ENCODE peak calls at places on chromosomes 13 and 19, in nine cellular contexts. One of them, this sample, is unnamed.
A peak's percentile ranks its signal among the peaks of the same experiment; 100 is the strongest.

GRCh38 chr13:112069063-112069726 is 2.2 kb downstream of the SOX1 start:
- DNase-seq in tibial nerve: no peak
- DNase-seq in heart left ventricle: no peak
- DNase-seq in uterus: no peak
- DNase-seq in IMR-90: no peak
- DNase-seq in adrenal gland: no peak
- DNase-seq in gastrocnemius medialis: no peak
- DNase-seq in erythroblast: no peak
- DNase-seq in breast epithelium: no peak
- DNase-seq in this sample: no peak

GRCh38 chr13:104057851-104058250 is 991.6 kb upstream of the SLC10A2 start:
- DNase-seq in breast epithelium: no peak
- DNase-seq in erythroblast: no peak
- DNase-seq in IMR-90: no peak
- DNase-seq in heart left ventricle: no peak
- DNase-seq in gastrocnemius medialis: no peak
- DNase-seq in tibial nerve: no peak
- DNase-seq in adrenal gland: no peak
- DNase-seq in uterus: no peak
- DNase-seq in this sample: no peak

GRCh38 chr19:1850809-1851544 is 2.7 kb upstream of the REXO1 start:
- DNase-seq in adrenal gland: no peak
- DNase-seq in erythroblast: no peak
- DNase-seq in tibial nerve: no peak
- DNase-seq in heart left ventricle: no peak
- DNase-seq in gastrocnemius medialis: no peak
- DNase-seq in uterus: no peak
- DNase-seq in IMR-90: no peak
- DNase-seq in breast epithelium: no peak
- DNase-seq in this sample: no peak

GRCh38 chr13:20942938-20943518 is 40.5 kb upstream of the XPO4 start:
- DNase-seq in breast epithelium: no peak
- DNase-seq in heart left ventricle: no peak
- DNase-seq in IMR-90: no peak
- DNase-seq in uterus: peak; percentile 30
- DNase-seq in tibial nerve: no peak
- DNase-seq in gastrocnemius medialis: no peak
- DNase-seq in adrenal gland: no peak
- DNase-seq in erythroblast: no peak
- DNase-seq in this sample: no peak

GRCh38 chr19:13314761-13315160 is 164.6 kb downstream of the IER2 start:
- DNase-seq in uterus: no peak
- DNase-seq in heart left ventricle: no peak
- DNase-seq in tibial nerve: no peak
- DNase-seq in erythroblast: no peak
- DNase-seq in breast epithelium: no peak
- DNase-seq in IMR-90: no peak
- DNase-seq in gastrocnemius medialis: no peak
- DNase-seq in adrenal gland: no peak
- DNase-seq in this sample: no peak

GRCh38 chr19:50178859-50179537 is 15.9 kb upstream of the IZUMO2 start:
- DNase-seq in erythroblast: no peak
- DNase-seq in uterus: no peak
- DNase-seq in gastrocnemius medialis: no peak
- DNase-seq in breast epithelium: no peak
- DNase-seq in tibial nerve: no peak
- DNase-seq in adrenal gland: no peak
- DNase-seq in IMR-90: no peak
- DNase-seq in heart left ventricle: no peak
- DNase-seq in this sample: no peak

GRCh38 chr19:22427587-22428298 is 5.6 kb upstream of the ZNF98 start:
- DNase-seq in gastrocnemius medialis: no peak
- DNase-seq in uterus: no peak
- DNase-seq in adrenal gland: no peak
- DNase-seq in tibial nerve: no peak
- DNase-seq in breast epithelium: peak; percentile 91
- DNase-seq in IMR-90: no peak
- DNase-seq in heart left ventricle: no peak
- DNase-seq in erythroblast: no peak
- DNase-seq in this sample: no peak

GRCh38 chr13:42864952-42865634 is 83.7 kb downstream of the FAM216B start:
- DNase-seq in tibial nerve: no peak
- DNase-seq in adrenal gland: no peak
- DNase-seq in uterus: no peak
- DNase-seq in heart left ventricle: no peak
- DNase-seq in IMR-90: no peak
- DNase-seq in gastrocnemius medialis: no peak
- DNase-seq in erythroblast: no peak
- DNase-seq in breast epithelium: no peak
- DNase-seq in this sample: no peak

GRCh38 chr13:80783926-80784325 is 443.0 kb upstream of the SPRY2 start:
- DNase-seq in heart left ventricle: no peak
- DNase-seq in gastrocnemius medialis: no peak
- DNase-seq in uterus: no peak
- DNase-seq in IMR-90: no peak
- DNase-seq in erythroblast: no peak
- DNase-seq in breast epithelium: no peak
- DNase-seq in tibial nerve: no peak
- DNase-seq in adrenal gland: no peak
- DNase-seq in this sample: no peak

GRCh38 chr19:1133471-1133929 is 29.7 kb downstream of the GPX4 start:
- DNase-seq in heart left ventricle: no peak
- DNase-seq in uterus: no peak
- DNase-seq in adrenal gland: no peak
- DNase-seq in gastrocnemius medialis: no peak
- DNase-seq in IMR-90: no peak
- DNase-seq in erythroblast: peak; percentile 45
- DNase-seq in tibial nerve: no peak
- DNase-seq in breast epithelium: no peak
- DNase-seq in this sample: peak; percentile 55

GRCh38 chr13:44760434-44760833 is 184.3 kb upstream of the TSC22D1 start:
- DNase-seq in erythroblast: no peak
- DNase-seq in gastrocnemius medialis: no peak
- DNase-seq in uterus: no peak
- DNase-seq in tibial nerve: no peak
- DNase-seq in IMR-90: no peak
- DNase-seq in breast epithelium: no peak
- DNase-seq in adrenal gland: no peak
- DNase-seq in heart left ventricle: no peak
- DNase-seq in this sample: no peak

GRCh38 chr19:16400911-16401675 is 70.7 kb downstream of the EPS15L1 start:
- DNase-seq in heart left ventricle: no peak
- DNase-seq in tibial nerve: no peak
- DNase-seq in uterus: peak; percentile 79
- DNase-seq in erythroblast: no peak
- DNase-seq in IMR-90: peak; percentile 4
- DNase-seq in adrenal gland: no peak
- DNase-seq in breast epithelium: no peak
- DNase-seq in gastrocnemius medialis: peak; percentile 50
- DNase-seq in this sample: no peak

GRCh38 chr19:51098366-51099069 is 9.7 kb downstream of the CTU1 start:
- DNase-seq in heart left ventricle: peak; percentile 82
- DNase-seq in breast epithelium: no peak
- DNase-seq in IMR-90: no peak
- DNase-seq in adrenal gland: no peak
- DNase-seq in uterus: no peak
- DNase-seq in gastrocnemius medialis: no peak
- DNase-seq in erythroblast: no peak
- DNase-seq in tibial nerve: no peak
- DNase-seq in this sample: peak; percentile 90

GRCh38 chr19:29546583-29547190 is 20.9 kb downstream of the VSTM2B start:
- DNase-seq in gastrocnemius medialis: no peak
- DNase-seq in adrenal gland: no peak
- DNase-seq in tibial nerve: no peak
- DNase-seq in breast epithelium: peak; percentile 47
- DNase-seq in heart left ventricle: peak; percentile 16
- DNase-seq in uterus: no peak
- DNase-seq in IMR-90: no peak
- DNase-seq in erythroblast: no peak
- DNase-seq in this sample: no peak

GRCh38 chr19:2494084-2494446 is 18.1 kb downstream of the GADD45B start:
- DNase-seq in gastrocnemius medialis: no peak
- DNase-seq in erythroblast: no peak
- DNase-seq in adrenal gland: no peak
- DNase-seq in IMR-90: peak; percentile 65
- DNase-seq in heart left ventricle: no peak
- DNase-seq in uterus: no peak
- DNase-seq in tibial nerve: no peak
- DNase-seq in breast epithelium: no peak
- DNase-seq in this sample: no peak

GRCh38 chr19:2810141-2811091 is 9.3 kb upstream of the ZNF554 start:
- DNase-seq in breast epithelium: no peak
- DNase-seq in heart left ventricle: peak; percentile 57
- DNase-seq in erythroblast: no peak
- DNase-seq in adrenal gland: no peak
- DNase-seq in IMR-90: no peak
- DNase-seq in tibial nerve: no peak
- DNase-seq in uterus: no peak
- DNase-seq in gastrocnemius medialis: no peak
- DNase-seq in this sample: no peak

GRCh38 chr19:54521022-54521859 is 18.6 kb downstream of the LAIR2 start:
- DNase-seq in heart left ventricle: no peak
- DNase-seq in tibial nerve: no peak
- DNase-seq in erythroblast: no peak
- DNase-seq in IMR-90: no peak
- DNase-seq in breast epithelium: no peak
- DNase-seq in uterus: no peak
- DNase-seq in gastrocnemius medialis: no peak
- DNase-seq in adrenal gland: no peak
- DNase-seq in this sample: no peak

GRCh38 chr19:47445527-47445926 is 26.2 kb downstream of the SLC8A2 start:
- DNase-seq in gastrocnemius medialis: no peak
- DNase-seq in heart left ventricle: peak; percentile 24
- DNase-seq in tibial nerve: no peak
- DNase-seq in erythroblast: no peak
- DNase-seq in adrenal gland: no peak
- DNase-seq in uterus: no peak
- DNase-seq in IMR-90: no peak
- DNase-seq in breast epithelium: no peak
- DNase-seq in this sample: no peak
- TF ChIP-seq POLR2A in gastrocnemius medialis: no peak
- TF ChIP-seq POLR2A in heart left ventricle: no peak
- TF ChIP-seq POLR2A in tibial nerve: no peak
- TF ChIP-seq POLR2A in erythroblast: no peak
- TF ChIP-seq POLR2A in adrenal gland: no peak
- TF ChIP-seq POLR2A in uterus: no peak
- TF ChIP-seq POLR2A in IMR-90: no peak
- TF ChIP-seq POLR2A in breast epithelium: no peak
- TF ChIP-seq POLR2A in this sample: no peak

DNA sequence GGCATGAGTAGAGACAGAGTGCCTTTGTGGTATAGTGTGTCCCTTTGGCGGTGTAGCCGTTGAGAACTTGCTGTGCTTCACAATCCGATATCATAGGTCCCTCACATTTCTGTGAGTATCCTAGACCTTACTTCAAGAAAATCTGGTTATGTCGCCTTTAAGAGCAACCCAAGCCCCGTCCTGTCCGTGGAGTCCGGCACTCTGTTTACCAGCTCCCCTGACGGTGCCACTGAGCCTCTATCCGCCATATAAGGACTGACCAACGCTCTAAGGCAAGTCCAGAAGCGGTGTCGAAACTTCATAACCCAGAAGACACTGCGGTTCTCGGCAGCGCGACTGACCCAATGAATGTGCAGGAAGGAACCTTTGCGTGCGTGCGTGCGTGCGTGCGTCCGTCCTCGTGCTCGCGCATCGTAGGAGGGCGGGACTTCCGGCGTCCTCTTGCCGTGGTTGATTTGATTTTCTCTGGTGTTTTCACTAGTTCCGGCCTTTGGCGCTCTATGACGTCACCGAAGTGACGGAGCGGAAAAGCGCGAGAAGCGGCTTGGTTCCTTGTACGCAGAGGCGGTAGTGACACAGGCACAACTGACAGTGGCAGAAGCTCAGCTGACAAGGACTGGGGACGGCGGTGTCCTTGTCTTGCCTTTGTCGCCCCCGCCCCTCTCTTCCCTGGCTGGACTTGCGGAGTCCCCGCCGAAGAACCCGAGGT is at the start of the genes TRAPPC2B and ZNF547:
- DNase-seq in breast epithelium: peak; percentile 99
- DNase-seq in gastrocnemius medialis: peak; percentile 99
- DNase-seq in uterus: peak; percentile 97
- DNase-seq in erythroblast: peak; percentile 100
- DNase-seq in adrenal gland: peak; percentile 99
- DNase-seq in tibial nerve: peak; percentile 97
- DNase-seq in IMR-90: peak; percentile 100
- DNase-seq in heart left ventricle: peak; percentile 99
- DNase-seq in this sample: peak; percentile 99
- TF ChIP-seq POLR2A in breast epithelium: peak; percentile 43
- TF ChIP-seq POLR2A in gastrocnemius medialis: peak; percentile 80
- TF ChIP-seq POLR2A in uterus: no peak
- TF ChIP-seq POLR2A in erythroblast: peak; percentile 93
- TF ChIP-seq POLR2A in adrenal gland: peak; percentile 65
- TF ChIP-seq POLR2A in tibial nerve: peak; percentile 55
- TF ChIP-seq POLR2A in IMR-90: peak; percentile 88
- TF ChIP-seq POLR2A in heart left ventricle: no peak
- TF ChIP-seq POLR2A in this sample: peak; percentile 70

GRCh38 chr19:44840811-44841210 is 5.3 kb upstream of the NECTIN2 start:
- DNase-seq in breast epithelium: no peak
- DNase-seq in adrenal gland: no peak
- DNase-seq in IMR-90: no peak
- DNase-seq in gastrocnemius medialis: no peak
- DNase-seq in erythroblast: no peak
- DNase-seq in heart left ventricle: peak; percentile 17
- DNase-seq in uterus: no peak
- DNase-seq in tibial nerve: no peak
- DNase-seq in this sample: no peak

GRCh38 chr19:44845286-44845611 is 848 bp upstream of the NECTIN2 start:
- DNase-seq in tibial nerve: peak; percentile 42
- DNase-seq in IMR-90: no peak
- DNase-seq in erythroblast: no peak
- DNase-seq in gastrocnemius medialis: no peak
- DNase-seq in uterus: peak; percentile 64
- DNase-seq in adrenal gland: no peak
- DNase-seq in breast epithelium: no peak
- DNase-seq in heart left ventricle: peak; percentile 64
- DNase-seq in this sample: no peak

GRCh38 chr19:44841255-44841654 is 4.8 kb upstream of the NECTIN2 start:
- DNase-seq in adrenal gland: no peak
- DNase-seq in IMR-90: no peak
- DNase-seq in heart left ventricle: peak; percentile 3
- DNase-seq in breast epithelium: no peak
- DNase-seq in gastrocnemius medialis: no peak
- DNase-seq in erythroblast: no peak
- DNase-seq in tibial nerve: no peak
- DNase-seq in uterus: no peak
- DNase-seq in this sample: no peak

GRCh38 chr19:44839272-44839671 is 6.8 kb upstream of the NECTIN2 start:
- DNase-seq in IMR-90: no peak
- DNase-seq in uterus: no peak
- DNase-seq in erythroblast: no peak
- DNase-seq in adrenal gland: no peak
- DNase-seq in tibial nerve: no peak
- DNase-seq in heart left ventricle: no peak
- DNase-seq in breast epithelium: no peak
- DNase-seq in gastrocnemius medialis: no peak
- DNase-seq in this sample: no peak
- TF ChIP-seq POLR2A in IMR-90: no peak
- TF ChIP-seq POLR2A in uterus: no peak
- TF ChIP-seq POLR2A in erythroblast: no peak
- TF ChIP-seq POLR2A in adrenal gland: no peak
- TF ChIP-seq POLR2A in tibial nerve: no peak
- TF ChIP-seq POLR2A in heart left ventricle: no peak
- TF ChIP-seq POLR2A in breast epithelium: no peak
- TF ChIP-seq POLR2A in gastrocnemius medialis: no peak
- TF ChIP-seq POLR2A in this sample: no peak

GRCh38 chr19:41877916-41878905 is 1.1 kb downstream of the CD79A start:
- DNase-seq in gastrocnemius medialis: no peak
- DNase-seq in erythroblast: no peak
- DNase-seq in adrenal gland: no peak
- DNase-seq in breast epithelium: no peak
- DNase-seq in tibial nerve: no peak
- DNase-seq in IMR-90: no peak
- DNase-seq in uterus: no peak
- DNase-seq in heart left ventricle: no peak
- DNase-seq in this sample: no peak
- TF ChIP-seq POLR2A in gastrocnemius medialis: no peak
- TF ChIP-seq POLR2A in erythroblast: no peak
- TF ChIP-seq POLR2A in adrenal gland: no peak
- TF ChIP-seq POLR2A in breast epithelium: no peak
- TF ChIP-seq POLR2A in tibial nerve: no peak
- TF ChIP-seq POLR2A in IMR-90: no peak
- TF ChIP-seq POLR2A in uterus: no peak
- TF ChIP-seq POLR2A in heart left ventricle: no peak
- TF ChIP-seq POLR2A in this sample: no peak